ENCODE peak calls at places on chromosomes 6 and 20, in five cellular contexts. H is mesendoderm, Z is H9, J is H1, T is mesenchymal stem cell. S is an unnamed sample.

GRCh38 chr6:152004896-152005295 is 197.4 kb downstream of the ESR1 start:
- DNase-seq in H (no peak), Z (no peak), J (no peak), T (no peak), S (no peak)

GRCh38 chr20:55893031-55893430 is 112.3 kb downstream of the CBLN4 start:
- DNase-seq in H (no peak), Z (no peak), J (no peak), T (no peak), S (no peak)

GRCh38 chr6:160248538-160248937 is 10.1 kb downstream of the SLC22A2 start:
- DNase-seq in H (no peak), Z (no peak), J (no peak), T (peak), S (no peak)

GRCh38 chr20:37223053-37223452 is 38.6 kb downstream of the GHRH start:
- DNase-seq in H (peak), Z (no peak), J (no peak), T (peak), S (peak)

GRCh38 chr6:142322504-142323198 is 20.8 kb downstream of the ADGRG6 start:
- DNase-seq in H (no peak), Z (no peak), J (no peak), T (no peak), S (no peak)

GRCh38 chr6:94389218-94389617 is 969.9 kb upstream of the EPHA7 start:
- DNase-seq in H (no peak), Z (no peak), J (no peak), T (no peak), S (no peak)

GRCh38 chr20:23631981-23632710 is 5.6 kb downstream of the CST3 start:
- DNase-seq in H (no peak), Z (no peak), J (no peak), T (no peak), S (no peak)

GRCh38 chr20:53611449-53611894 is 17.8 kb upstream of the ZNF217 start:
- DNase-seq in H (peak), Z (no peak), J (peak), T (peak), S (peak)

GRCh38 chr20:21265457-21266190 is 37.5 kb upstream of the XRN2 start:
- DNase-seq in H (no peak), Z (no peak), J (no peak), T (no peak), S (no peak)

GRCh38 chr6:119384444-119384843 is 34.9 kb upstream of the MAN1A1 start:
- DNase-seq in H (no peak), Z (no peak), J (no peak), T (no peak), S (no peak)

GRCh38 chr6:3512832-3513231 is 56.0 kb upstream of the SLC22A23 start:
- DNase-seq in H (no peak), Z (no peak), J (no peak), T (no peak), S (no peak)

GRCh38 chr6:116385462-116385807 is 14.7 kb downstream of the DSE start:
- DNase-seq in H (no peak), Z (no peak), J (no peak), T (peak), S (peak)

GRCh38 chr6:1311400-1312192 is at the start of gene FOXQ1:
- DNase-seq in H (peak), Z (peak), J (peak), T (peak), S (peak)

GRCh38 chr6:40359808-40360207 is 227.4 kb downstream of the LRFN2 start:
- DNase-seq in H (peak), Z (peak), J (peak), T (no peak), S (no peak)

GRCh38 chr6:11207199-11207968 is 25.1 kb downstream of the NEDD9 start:
- DNase-seq in H (no peak), Z (no peak), J (no peak), T (peak), S (peak)

GRCh38 chr6:92748131-92748530 is 671.2 kb downstream of the EPHA7 start:
- DNase-seq in H (no peak), Z (no peak), J (no peak), T (no peak), S (no peak)

GRCh38 chr20:22700387-22700786 is 116.0 kb upstream of the FOXA2 start:
- DNase-seq in H (no peak), Z (no peak), J (no peak), T (no peak), S (no peak)

GRCh38 chr6:12801141-12801540 is 84.6 kb downstream of the PHACTR1 start:
- DNase-seq in H (no peak), Z (no peak), J (no peak), T (no peak), S (no peak)

GRCh38 chr6:12490904-12491571 is 200.9 kb downstream of the EDN1 start:
- DNase-seq in H (no peak), Z (no peak), J (no peak), T (peak), S (peak)

GRCh38 chr6:107113460-107114212 is 1.7 kb downstream of the BEND3 start:
- DNase-seq in H (no peak), Z (no peak), J (no peak), T (no peak), S (no peak)

GRCh38 chr6:16184129-16184528 is 54.3 kb upstream of the GMPR start:
- DNase-seq in H (peak), Z (peak), J (no peak), T (peak), S (peak)

GRCh38 chr6:74208239-74208638 is 512.2 kb downstream of the CD109 start:
- DNase-seq in H (no peak), Z (no peak), J (no peak), T (no peak), S (no peak)

GRCh38 chr20:10190456-10190855 is 28.2 kb upstream of the SNAP25 start:
- DNase-seq in H (no peak), Z (no peak), J (no peak), T (no peak), S (no peak)

GRCh38 chr20:64038579-64039292 is 2.8 kb downstream of the C20orf204 start:
- DNase-seq in H (peak), Z (peak), J (peak), T (peak), S (peak)

GRCh38 chr6:9250852-9251251 is 815.5 kb upstream of the SLC35B3 start:
- DNase-seq in H (peak), Z (peak), J (peak), T (peak), S (peak)

GRCh38 chr6:163438940-163439335 is 24.4 kb downstream of the QKI start:
- DNase-seq in H (no peak), Z (no peak), J (no peak), T (peak), S (no peak)

GRCh38 chr6:46010771-46011170 is 4.9 kb downstream of the CLIC5 start:
- DNase-seq in H (no peak), Z (no peak), J (no peak), T (no peak), S (no peak)

GRCh38 chr6:80411486-80411885 is 305.0 kb downstream of the BCKDHB start:
- DNase-seq in H (no peak), Z (no peak), J (no peak), T (no peak), S (no peak)

GRCh38 chr6:63899550-63899949 is 263.9 kb downstream of the PHF3 start:
- DNase-seq in H (no peak), Z (no peak), J (no peak), T (peak), S (peak)

GRCh38 chr20:4633780-4634179 is 87.9 kb upstream of the PRND start:
- DNase-seq in H (peak), Z (no peak), J (no peak), T (peak), S (peak)

GRCh38 chr6:147156218-147156617 is 48.0 kb upstream of the STXBP5 start:
- DNase-seq in H (no peak), Z (no peak), J (no peak), T (no peak), S (no peak)

DNA sequence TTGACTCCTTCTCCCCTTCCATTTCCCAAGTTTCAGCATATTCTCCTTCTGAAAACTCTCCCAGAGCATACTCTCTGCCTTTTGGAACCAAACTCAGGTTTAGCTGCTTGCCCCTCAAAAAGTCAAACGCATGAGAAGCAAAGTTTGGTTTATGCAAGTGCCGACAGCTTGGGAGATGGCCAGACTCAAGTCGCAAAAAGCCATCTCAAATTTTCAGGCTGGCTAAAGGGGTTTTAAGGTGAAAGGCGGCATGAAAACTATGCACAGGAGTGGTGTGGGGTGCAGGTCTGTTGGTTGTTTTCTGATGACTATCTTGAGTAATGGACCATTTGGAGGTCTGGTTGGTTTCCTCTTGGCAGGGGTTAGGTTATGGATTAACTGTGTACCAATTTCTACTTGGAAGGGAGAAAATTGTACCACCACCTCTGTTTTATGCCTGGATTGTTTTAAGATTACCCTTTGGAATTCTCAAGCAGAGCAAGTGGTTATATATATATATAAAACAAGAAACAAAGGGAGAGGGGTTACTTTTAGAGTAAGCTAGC is 52.4 kb upstream of the SCGN start:
- DNase-seq in H (no peak), Z (no peak), J (no peak), T (no peak), S (no peak)
- H4K8ac ChIP-seq in H (no peak), Z (no peak), J (no peak), T (no peak), S (no peak)

GRCh38 chr6:168415149-168415992 is 25.6 kb upstream of the SMOC2 start:
- DNase-seq in H (no peak), Z (no peak), J (peak), T (no peak), S (no peak)

GRCh38 chr6:168412456-168412855 is 28.5 kb upstream of the SMOC2 start:
- DNase-seq in H (no peak), Z (no peak), J (peak), T (no peak), S (no peak)

GRCh38 chr6:168414696-168415095 is 26.3 kb upstream of the SMOC2 start:
- DNase-seq in H (no peak), Z (no peak), J (no peak), T (no peak), S (no peak)

GRCh38 chr6:168413018-168413720 is 27.8 kb upstream of the SMOC2 start:
- DNase-seq in H (no peak), Z (no peak), J (peak), T (no peak), S (no peak)

GRCh38 chr6:168413856-168414255 is 27.1 kb upstream of the SMOC2 start:
- DNase-seq in H (no peak), Z (no peak), J (peak), T (no peak), S (no peak)
- H2BK15ac ChIP-seq in H (no peak), Z (no peak), J (no peak), T (no peak), S (no peak)

GRCh38 chr20:50930139-50931047 is 844 bp downstream of the ADNP start:
- DNase-seq in H (no peak), Z (no peak), J (no peak), T (no peak), S (no peak)
- H4K8ac ChIP-seq in H (peak), Z (no peak), J (peak), T (peak), S (peak)

GRCh38 chr20:63017076-63017825 is 10.5 kb upstream of the BHLHE23 start:
- DNase-seq in H (no peak), Z (peak), J (no peak), T (no peak), S (no peak)
- H2BK15ac ChIP-seq in H (no peak), Z (no peak), J (peak), T (no peak), S (no peak)

DNA sequence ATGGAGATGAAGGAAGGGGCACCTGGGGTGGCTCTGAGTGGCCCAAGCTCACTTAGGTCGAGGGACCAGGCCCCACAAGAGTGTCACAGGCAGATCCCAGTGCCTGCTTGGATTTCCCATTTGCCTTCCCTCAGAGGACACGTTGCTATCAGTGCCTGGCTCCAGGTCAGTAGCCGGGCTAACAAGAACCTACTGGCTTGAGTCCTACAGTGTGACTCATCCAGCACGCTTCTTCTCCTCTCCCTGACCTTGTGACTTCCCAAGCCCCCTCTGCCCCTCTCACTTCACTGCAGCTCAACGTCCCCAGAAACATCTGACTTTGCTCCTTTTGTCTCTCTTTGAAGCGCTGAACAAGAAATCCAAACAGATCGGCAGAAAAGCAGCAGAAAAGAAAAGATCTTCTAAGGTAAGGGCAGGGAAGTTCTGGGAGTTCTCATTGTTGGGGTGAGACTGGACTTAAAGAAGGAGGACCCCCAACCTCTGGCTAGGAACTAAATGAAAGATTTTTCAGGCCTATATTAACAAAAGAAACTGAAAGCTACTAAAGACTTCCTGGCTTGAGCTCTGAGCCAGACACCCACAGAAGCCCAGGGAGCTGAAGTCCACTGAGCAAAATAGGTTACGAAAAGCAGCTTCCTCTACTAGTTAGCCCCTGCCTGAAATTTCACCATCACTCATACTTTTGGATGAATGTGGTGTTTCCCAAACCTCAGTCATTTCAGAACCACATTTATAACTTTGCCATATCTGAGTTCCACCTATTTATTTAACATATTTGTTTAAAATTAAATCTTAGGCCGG is 21.5 kb downstream of the ASIP start:
- DNase-seq in H (peak), Z (no peak), J (no peak), T (peak), S (peak)
- H4K8ac ChIP-seq in H (no peak), Z (no peak), J (no peak), T (peak), S (peak)

DNA sequence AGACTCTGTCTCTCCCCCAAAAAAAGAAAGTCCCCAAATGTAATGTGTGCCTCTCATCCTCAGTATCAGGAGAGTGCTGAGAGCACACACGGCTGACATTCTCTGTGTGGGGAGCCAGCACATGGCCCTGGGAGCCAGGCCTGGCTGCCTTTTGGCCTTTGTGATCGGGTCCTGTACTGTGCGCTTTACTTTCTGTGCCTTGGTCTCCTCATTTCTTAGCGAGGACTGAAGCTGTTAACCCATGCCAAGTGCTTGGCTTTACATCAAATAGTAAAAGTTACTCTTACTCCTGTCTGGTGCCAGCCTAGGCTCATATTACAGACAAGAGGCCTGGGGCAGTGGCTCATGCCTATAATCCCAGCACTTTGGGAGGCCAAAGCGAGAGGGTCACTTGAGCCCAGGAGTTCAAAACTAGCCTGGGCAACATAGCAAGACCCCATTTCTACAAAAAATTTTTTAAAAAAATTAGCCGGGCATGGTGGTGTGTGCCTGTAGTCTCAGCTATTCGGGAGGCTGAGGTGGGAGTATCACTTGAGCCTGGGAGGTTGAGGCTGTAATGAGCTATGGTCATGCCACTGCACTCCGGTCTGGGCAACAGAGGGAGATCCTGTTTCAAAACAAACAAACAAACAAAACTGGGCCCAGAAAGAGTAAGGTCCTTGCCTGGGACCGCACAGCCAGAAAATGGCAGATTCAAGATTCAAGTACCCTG is 50.3 kb downstream of the SNAI1 start:
- DNase-seq in H (no peak), Z (no peak), J (no peak), T (no peak), S (no peak)
- H2BK15ac ChIP-seq in H (no peak), Z (no peak), J (no peak), T (no peak), S (peak)

GRCh38 chr6:51644426-51644825 is 443.0 kb downstream of the PKHD1 start:
- DNase-seq in H (no peak), Z (no peak), J (no peak), T (no peak), S (no peak)

GRCh38 chr6:51648236-51648635 is 439.2 kb downstream of the PKHD1 start:
- DNase-seq in H (no peak), Z (no peak), J (no peak), T (no peak), S (no peak)

GRCh38 chr6:51654647-51655046 is 432.8 kb downstream of the PKHD1 start:
- DNase-seq in H (no peak), Z (no peak), J (no peak), T (no peak), S (no peak)

DNA sequence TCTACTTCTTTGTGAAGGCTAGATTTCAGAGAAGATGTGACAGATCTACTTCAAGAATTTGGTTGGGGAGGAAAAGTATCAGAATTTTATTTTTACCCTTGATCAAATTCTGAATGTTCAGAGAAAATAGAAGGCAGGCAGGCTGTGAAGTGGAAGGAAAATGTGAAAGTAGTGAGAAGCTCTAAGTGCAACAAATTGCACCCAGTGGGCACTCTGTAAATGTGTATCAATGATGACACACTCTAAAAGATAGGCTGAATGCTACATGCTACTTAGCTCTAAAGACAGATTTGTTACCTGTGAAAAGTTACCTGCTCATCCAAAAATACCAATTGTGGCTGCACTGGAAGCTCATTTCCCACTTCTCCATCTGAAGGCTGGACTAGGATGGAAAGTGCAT is 438.6 kb downstream of the PKHD1 start:
- DNase-seq in H (no peak), Z (no peak), J (no peak), T (no peak), S (no peak)
- H4K8ac ChIP-seq in H (no peak), Z (no peak), J (no peak), T (no peak), S (no peak)

GRCh38 chr20:48201881-48202280 is 416.6 kb upstream of the SULF2 start:
- DNase-seq in H (no peak), Z (no peak), J (no peak), T (no peak), S (no peak)
- H2BK15ac ChIP-seq in H (no peak), Z (no peak), J (no peak), T (no peak), S (no peak)

DNA sequence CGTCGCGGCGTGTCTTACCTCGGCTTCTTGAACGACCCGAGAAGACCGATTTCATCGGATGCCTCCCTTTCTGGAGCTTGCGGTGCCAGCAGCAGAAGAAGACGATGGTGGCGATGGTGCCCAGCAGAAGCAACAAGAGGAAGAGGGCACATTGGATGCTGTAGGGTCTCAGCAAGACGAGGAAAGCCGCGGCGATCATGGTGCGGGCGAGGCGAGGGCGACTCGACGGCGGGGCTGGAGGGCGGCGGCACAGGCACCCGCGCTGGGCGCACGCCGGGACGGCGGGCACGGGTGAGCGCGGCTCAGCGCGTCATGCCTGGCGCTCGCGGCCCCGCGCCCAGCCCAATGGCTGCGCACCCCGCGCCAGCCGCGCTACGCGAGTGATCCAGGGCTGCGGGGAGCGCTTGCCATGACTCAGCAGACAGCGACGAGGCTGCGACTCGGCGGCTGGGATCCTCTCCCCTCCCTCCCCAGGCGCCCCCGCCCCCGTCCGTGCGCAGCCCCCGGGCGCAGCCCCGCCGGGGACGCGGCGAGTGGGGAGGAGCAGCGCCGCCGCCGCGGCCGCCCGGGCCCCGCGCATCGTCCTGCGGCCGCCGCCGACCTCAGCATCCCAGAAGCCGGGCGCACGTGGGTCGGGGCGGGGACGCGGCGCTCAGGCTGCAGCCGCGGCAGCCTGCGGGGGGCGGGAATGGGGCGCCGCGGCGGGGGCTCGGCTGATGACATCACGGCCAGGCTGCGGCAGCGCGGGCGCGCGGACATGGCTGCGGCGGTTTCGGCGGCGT is at the start of gene BEND6:
- DNase-seq in H (peak), Z (peak), J (peak), T (peak), S (peak)
- H4K8ac ChIP-seq in H (no peak), Z (no peak), J (peak), T (peak), S (peak)

S was measured in IMR-90.